ENCODE peak calls at places on chromosomes 12 and 14, in five cellular contexts. Q, G, V, M and U are unnamed samples.

GRCh38 chr12:5965950-5966383 is 20.9 kb upstream of the ANO2 start:
- DNase-seq in V (no peak), Q (peak; percentile 23), M (peak; percentile 17), G (peak; percentile 33), U (no peak)

GRCh38 chr12:119020377-119021360 is 39.3 kb downstream of the SRRM4 start:
- DNase-seq in Q (no peak), M (no peak), G (no peak), V (no peak), U (no peak)

GRCh38 chr12:3655331-3655900 is 97.5 kb downstream of the CRACR2A start:
- DNase-seq in Q (peak; percentile 1), G (no peak), M (no peak), V (no peak), U (no peak)

GRCh38 chr12:122206976-122207375 is 3.5 kb downstream of the B3GNT4 start:
- DNase-seq in G (no peak), Q (no peak), V (no peak), M (no peak), U (no peak)

GRCh38 chr12:9792961-9793617 is 32.4 kb upstream of the CD69 start:
- DNase-seq in M (no peak), Q (peak; percentile 53), V (no peak), G (no peak), U (no peak)

GRCh38 chr12:68425998-68426397 is 93.8 kb upstream of the MDM1 start:
- DNase-seq in V (no peak), G (no peak), Q (no peak), M (no peak), U (no peak)

GRCh38 chr12:4169959-4170358 is 103.6 kb upstream of the CCND2 start:
- DNase-seq in G (no peak), Q (no peak), V (no peak), M (no peak), U (no peak)

GRCh38 chr14:101467181-101467926 is 93.9 kb upstream of the DIO3 start:
- DNase-seq in Q (no peak), G (no peak), V (no peak), M (no peak), U (no peak)